ENCODE peak calls at places on chromosomes 3 and 15, in eight cellular contexts. One of them, this sample, is unnamed.

GRCh38 chr3:5069627-5070026 is 52.5 kb upstream of the ARL8B start:
- DNase-seq in AG04449: no peak
- DNase-seq in dorsolateral prefrontal cortex: no peak
- DNase-seq in AG09319: no peak
- DNase-seq in foreskin fibroblast: no peak
- DNase-seq in colonic mucosa: no peak
- DNase-seq in Calu3: no peak
- DNase-seq in brain microvascular endothelial cell: no peak
- DNase-seq in this sample: no peak

GRCh38 chr15:39391230-39391629 is 189.6 kb upstream of the THBS1 start:
- DNase-seq in AG04449: no peak
- DNase-seq in dorsolateral prefrontal cortex: no peak
- DNase-seq in AG09319: no peak
- DNase-seq in foreskin fibroblast: peak
- DNase-seq in colonic mucosa: no peak
- DNase-seq in Calu3: no peak
- DNase-seq in brain microvascular endothelial cell: no peak
- DNase-seq in this sample: no peak

GRCh38 chr3:168051579-168052183 is 44.0 kb downstream of the GOLIM4 start:
- DNase-seq in AG04449: no peak
- DNase-seq in dorsolateral prefrontal cortex: no peak
- DNase-seq in AG09319: no peak
- DNase-seq in foreskin fibroblast: peak
- DNase-seq in colonic mucosa: no peak
- DNase-seq in Calu3: no peak
- DNase-seq in brain microvascular endothelial cell: no peak
- DNase-seq in this sample: peak

GRCh38 chr3:147197739-147198138 is 208.6 kb downstream of the ZIC4 start:
- DNase-seq in AG04449: no peak
- DNase-seq in dorsolateral prefrontal cortex: no peak
- DNase-seq in AG09319: no peak
- DNase-seq in foreskin fibroblast: no peak
- DNase-seq in colonic mucosa: no peak
- DNase-seq in Calu3: no peak
- DNase-seq in brain microvascular endothelial cell: no peak
- DNase-seq in this sample: no peak

GRCh38 chr3:156098437-156099035 is 21.8 kb upstream of the KCNAB1 start:
- DNase-seq in AG04449: no peak
- DNase-seq in dorsolateral prefrontal cortex: no peak
- DNase-seq in AG09319: no peak
- DNase-seq in foreskin fibroblast: no peak
- DNase-seq in colonic mucosa: no peak
- DNase-seq in Calu3: no peak
- DNase-seq in brain microvascular endothelial cell: no peak
- DNase-seq in this sample: no peak

GRCh38 chr3:34106379-34106778 is 307.9 kb downstream of the PDCD6IP start:
- DNase-seq in AG04449: no peak
- DNase-seq in dorsolateral prefrontal cortex: no peak
- DNase-seq in AG09319: no peak
- DNase-seq in foreskin fibroblast: no peak
- DNase-seq in colonic mucosa: no peak
- DNase-seq in Calu3: no peak
- DNase-seq in brain microvascular endothelial cell: no peak
- DNase-seq in this sample: no peak

GRCh38 chr3:178684881-178685590 is 148.8 kb downstream of the KCNMB2 start:
- DNase-seq in AG04449: no peak
- DNase-seq in dorsolateral prefrontal cortex: no peak
- DNase-seq in AG09319: no peak
- DNase-seq in foreskin fibroblast: no peak
- DNase-seq in colonic mucosa: no peak
- DNase-seq in Calu3: no peak
- DNase-seq in brain microvascular endothelial cell: no peak
- DNase-seq in this sample: no peak

GRCh38 chr15:71647479-71647792 is 162.9 kb upstream of the NR2E3 start:
- DNase-seq in AG04449: no peak
- DNase-seq in dorsolateral prefrontal cortex: no peak
- DNase-seq in AG09319: no peak
- DNase-seq in foreskin fibroblast: peak
- DNase-seq in colonic mucosa: no peak
- DNase-seq in Calu3: no peak
- DNase-seq in brain microvascular endothelial cell: peak
- DNase-seq in this sample: no peak

GRCh38 chr3:52014613-52015012 is 18.9 kb upstream of the RPL29 start:
- DNase-seq in AG04449: no peak
- DNase-seq in dorsolateral prefrontal cortex: no peak
- DNase-seq in AG09319: no peak
- DNase-seq in foreskin fibroblast: peak
- DNase-seq in colonic mucosa: no peak
- DNase-seq in Calu3: no peak
- DNase-seq in brain microvascular endothelial cell: no peak
- DNase-seq in this sample: no peak

GRCh38 chr3:116386168-116386567 is 59.1 kb downstream of the LSAMP start:
- DNase-seq in AG04449: no peak
- DNase-seq in dorsolateral prefrontal cortex: no peak
- DNase-seq in AG09319: no peak
- DNase-seq in foreskin fibroblast: no peak
- DNase-seq in colonic mucosa: no peak
- DNase-seq in Calu3: no peak
- DNase-seq in brain microvascular endothelial cell: no peak
- DNase-seq in this sample: no peak

GRCh38 chr3:55524565-55525244 is 37.6 kb upstream of the WNT5A start:
- DNase-seq in AG04449: peak
- DNase-seq in dorsolateral prefrontal cortex: no peak
- DNase-seq in AG09319: no peak
- DNase-seq in foreskin fibroblast: peak
- DNase-seq in colonic mucosa: no peak
- DNase-seq in Calu3: no peak
- DNase-seq in brain microvascular endothelial cell: no peak
- DNase-seq in this sample: peak

GRCh38 chr3:156010829-156011228 is 109.5 kb upstream of the KCNAB1 start:
- DNase-seq in AG04449: no peak
- DNase-seq in dorsolateral prefrontal cortex: no peak
- DNase-seq in AG09319: no peak
- DNase-seq in foreskin fibroblast: peak
- DNase-seq in colonic mucosa: no peak
- DNase-seq in Calu3: peak
- DNase-seq in brain microvascular endothelial cell: no peak
- DNase-seq in this sample: no peak

GRCh38 chr15:69758810-69759410 is 306.3 kb downstream of the RPLP1 start:
- DNase-seq in AG04449: no peak
- DNase-seq in dorsolateral prefrontal cortex: no peak
- DNase-seq in AG09319: no peak
- DNase-seq in foreskin fibroblast: no peak
- DNase-seq in colonic mucosa: peak
- DNase-seq in Calu3: no peak
- DNase-seq in brain microvascular endothelial cell: peak
- DNase-seq in this sample: peak

GRCh38 chr3:32334675-32335074 is 57.0 kb upstream of the CMTM7 start:
- DNase-seq in AG04449: no peak
- DNase-seq in dorsolateral prefrontal cortex: no peak
- DNase-seq in AG09319: no peak
- DNase-seq in foreskin fibroblast: no peak
- DNase-seq in colonic mucosa: no peak
- DNase-seq in Calu3: no peak
- DNase-seq in brain microvascular endothelial cell: no peak
- DNase-seq in this sample: no peak

GRCh38 chr3:141336672-141337522 is 31.4 kb upstream of the ZBTB38 start:
- DNase-seq in AG04449: no peak
- DNase-seq in dorsolateral prefrontal cortex: no peak
- DNase-seq in AG09319: peak
- DNase-seq in foreskin fibroblast: peak
- DNase-seq in colonic mucosa: no peak
- DNase-seq in Calu3: no peak
- DNase-seq in brain microvascular endothelial cell: peak
- DNase-seq in this sample: peak

GRCh38 chr15:65312400-65312916 is 8.0 kb downstream of the RNU5B-1 start:
- DNase-seq in AG04449: no peak
- DNase-seq in dorsolateral prefrontal cortex: no peak
- DNase-seq in AG09319: no peak
- DNase-seq in foreskin fibroblast: peak
- DNase-seq in colonic mucosa: no peak
- DNase-seq in Calu3: no peak
- DNase-seq in brain microvascular endothelial cell: no peak
- DNase-seq in this sample: no peak

GRCh38 chr3:183699238-183699947 is 1.8 kb downstream of the YEATS2 start:
- DNase-seq in AG04449: no peak
- DNase-seq in dorsolateral prefrontal cortex: no peak
- DNase-seq in AG09319: no peak
- DNase-seq in foreskin fibroblast: peak
- DNase-seq in colonic mucosa: peak
- DNase-seq in Calu3: peak
- DNase-seq in brain microvascular endothelial cell: no peak
- DNase-seq in this sample: no peak

GRCh38 chr3:133944641-133945441 is 49.2 kb upstream of the RAB6B start:
- DNase-seq in AG04449: no peak
- DNase-seq in dorsolateral prefrontal cortex: peak
- DNase-seq in AG09319: no peak
- DNase-seq in foreskin fibroblast: peak
- DNase-seq in colonic mucosa: no peak
- DNase-seq in Calu3: peak
- DNase-seq in brain microvascular endothelial cell: peak
- DNase-seq in this sample: peak

DNA sequence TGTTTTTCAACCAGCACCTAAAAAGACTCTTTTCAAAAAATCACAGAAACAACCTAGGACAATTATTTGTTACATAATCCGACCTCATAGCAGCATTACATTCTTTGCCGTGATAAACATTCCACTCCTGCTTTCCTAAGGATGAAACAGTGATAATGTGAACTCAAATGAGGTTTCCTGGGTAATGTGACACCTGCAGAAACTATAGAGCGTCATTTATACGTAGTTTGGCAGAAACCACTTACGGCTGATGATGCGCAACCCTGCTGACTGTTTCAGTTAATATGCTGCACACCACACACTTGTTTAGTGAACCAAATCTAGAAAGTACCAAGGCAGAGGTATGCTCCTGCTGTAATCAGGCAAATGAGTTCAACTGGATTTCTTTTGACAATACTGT is 55.9 kb downstream of the SEMA6D start:
- DNase-seq in AG04449: no peak
- DNase-seq in dorsolateral prefrontal cortex: no peak
- DNase-seq in AG09319: no peak
- DNase-seq in foreskin fibroblast: no peak
- DNase-seq in colonic mucosa: no peak
- DNase-seq in Calu3: no peak
- DNase-seq in brain microvascular endothelial cell: no peak
- DNase-seq in this sample: no peak
- TF ChIP-seq CTCF in AG04449: no peak
- TF ChIP-seq CTCF in dorsolateral prefrontal cortex: no peak
- TF ChIP-seq CTCF in AG09319: no peak
- TF ChIP-seq CTCF in foreskin fibroblast: no peak
- TF ChIP-seq CTCF in colonic mucosa: no peak
- TF ChIP-seq CTCF in Calu3: no peak
- TF ChIP-seq CTCF in brain microvascular endothelial cell: no peak
- TF ChIP-seq CTCF in this sample: no peak

GRCh38 chr3:71977525-71977924 is 192.6 kb upstream of the PROK2 start:
- DNase-seq in AG04449: no peak
- DNase-seq in dorsolateral prefrontal cortex: no peak
- DNase-seq in AG09319: no peak
- DNase-seq in foreskin fibroblast: no peak
- DNase-seq in colonic mucosa: no peak
- DNase-seq in Calu3: no peak
- DNase-seq in brain microvascular endothelial cell: no peak
- DNase-seq in this sample: no peak
- TF ChIP-seq CTCF in AG04449: no peak
- TF ChIP-seq CTCF in dorsolateral prefrontal cortex: no peak
- TF ChIP-seq CTCF in AG09319: no peak
- TF ChIP-seq CTCF in foreskin fibroblast: no peak
- TF ChIP-seq CTCF in colonic mucosa: no peak
- TF ChIP-seq CTCF in Calu3: no peak
- TF ChIP-seq CTCF in brain microvascular endothelial cell: no peak
- TF ChIP-seq CTCF in this sample: no peak

DNA sequence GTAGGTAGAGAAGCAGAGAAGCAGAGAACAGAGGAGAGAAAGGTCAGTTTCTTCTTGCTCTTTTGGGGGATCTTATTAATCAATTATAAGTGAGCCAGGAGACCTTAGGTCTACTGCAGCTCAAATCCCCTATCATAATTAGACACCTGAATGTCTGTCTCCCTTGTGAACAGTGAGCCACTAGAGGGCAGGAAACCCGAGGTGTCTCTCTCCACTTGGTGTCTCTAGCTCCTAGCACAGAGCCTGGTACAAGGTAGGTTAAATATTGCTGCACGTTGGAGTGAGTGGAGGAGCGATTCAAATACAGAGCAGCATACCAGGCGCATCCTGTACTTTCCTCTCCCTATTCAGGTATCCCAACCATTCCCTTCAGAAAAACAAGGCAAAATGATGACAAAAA is 2.0 kb upstream of the ST8SIA2 start:
- DNase-seq in AG04449: no peak
- DNase-seq in dorsolateral prefrontal cortex: peak
- DNase-seq in AG09319: no peak
- DNase-seq in foreskin fibroblast: no peak
- DNase-seq in colonic mucosa: no peak
- DNase-seq in Calu3: peak
- DNase-seq in brain microvascular endothelial cell: peak
- DNase-seq in this sample: peak
- TF ChIP-seq CTCF in AG04449: peak
- TF ChIP-seq CTCF in dorsolateral prefrontal cortex: peak
- TF ChIP-seq CTCF in AG09319: peak
- TF ChIP-seq CTCF in foreskin fibroblast: peak
- TF ChIP-seq CTCF in colonic mucosa: peak
- TF ChIP-seq CTCF in Calu3: no peak
- TF ChIP-seq CTCF in brain microvascular endothelial cell: peak
- TF ChIP-seq CTCF in this sample: peak

DNA sequence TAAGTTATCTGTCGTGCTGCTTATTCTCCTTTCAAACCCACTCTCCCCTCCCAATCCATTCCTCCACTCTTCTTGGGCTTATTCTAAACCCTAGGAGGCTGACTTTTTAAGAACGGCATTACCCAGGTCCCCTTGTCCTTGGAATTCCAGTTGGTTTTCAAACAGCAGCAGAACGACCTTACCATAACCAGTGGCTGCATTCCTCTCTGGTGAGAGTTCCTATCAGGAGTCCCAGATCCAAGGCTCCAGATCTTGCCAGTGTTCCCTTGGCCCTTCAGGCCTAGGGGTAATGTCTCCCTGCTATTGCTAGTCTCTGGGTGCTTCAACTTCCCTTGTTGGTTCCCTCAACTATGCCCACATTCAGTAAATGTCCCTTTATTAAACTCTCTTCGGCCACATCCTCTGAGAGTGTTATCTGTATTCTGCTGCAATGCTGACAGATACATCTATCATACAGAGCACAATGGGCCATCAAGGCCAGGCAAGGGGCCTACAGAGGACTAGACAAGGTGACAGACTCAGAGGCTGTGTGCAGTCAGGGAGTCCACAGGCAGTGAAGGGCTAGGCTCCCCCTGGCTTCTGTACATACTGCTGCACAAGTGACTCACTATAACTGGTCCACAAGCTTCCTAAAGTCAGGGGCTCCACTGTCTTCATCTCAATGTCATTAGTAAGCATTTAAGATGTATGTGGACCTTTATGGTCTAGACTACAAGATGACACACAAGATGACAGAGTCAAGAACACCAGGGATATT is 10.1 kb downstream of the LYSMD2 start:
- DNase-seq in AG04449: no peak
- DNase-seq in dorsolateral prefrontal cortex: no peak
- DNase-seq in AG09319: no peak
- DNase-seq in foreskin fibroblast: peak
- DNase-seq in colonic mucosa: no peak
- DNase-seq in Calu3: no peak
- DNase-seq in brain microvascular endothelial cell: peak
- DNase-seq in this sample: no peak
- TF ChIP-seq CTCF in AG04449: peak
- TF ChIP-seq CTCF in dorsolateral prefrontal cortex: no peak
- TF ChIP-seq CTCF in AG09319: peak
- TF ChIP-seq CTCF in foreskin fibroblast: peak
- TF ChIP-seq CTCF in colonic mucosa: no peak
- TF ChIP-seq CTCF in Calu3: no peak
- TF ChIP-seq CTCF in brain microvascular endothelial cell: peak
- TF ChIP-seq CTCF in this sample: peak

GRCh38 chr15:99407716-99408115 is 156.4 kb downstream of the LRRC28 start:
- DNase-seq in AG04449: no peak
- DNase-seq in dorsolateral prefrontal cortex: no peak
- DNase-seq in AG09319: no peak
- DNase-seq in foreskin fibroblast: no peak
- DNase-seq in colonic mucosa: no peak
- DNase-seq in Calu3: no peak
- DNase-seq in brain microvascular endothelial cell: no peak
- DNase-seq in this sample: no peak
- TF ChIP-seq CTCF in AG04449: no peak
- TF ChIP-seq CTCF in dorsolateral prefrontal cortex: no peak
- TF ChIP-seq CTCF in AG09319: no peak
- TF ChIP-seq CTCF in foreskin fibroblast: no peak
- TF ChIP-seq CTCF in colonic mucosa: no peak
- TF ChIP-seq CTCF in Calu3: no peak
- TF ChIP-seq CTCF in brain microvascular endothelial cell: no peak
- TF ChIP-seq CTCF in this sample: no peak

This sample was measured in astrocyte of the spinal cord.